ENCODE peak calls at places on chromosomes 3 and 15, in six cellular contexts. B is effector memory CD4-positive, alpha-beta T cell; X is stimulated activated CD4-positive, alpha-beta T cell treated with anti-CD3 and anti-CD28 coated beads, Interleukin-4, amount 100 ng/mL, for 48 hours; C is AG08395; Q is NCI-H2029; T is left ventricle myocardium superior. F is an unnamed sample.

GRCh38 chr15:48385431-48385830 is 54.2 kb downstream of the DUT start:
- DNase-seq in T (no peak), X (no peak), Q (no peak), B (no peak), C (peak), F (peak)

GRCh38 chr3:151265866-151266265 is 12.5 kb downstream of the P2RY14 start:
- DNase-seq in B (no peak), X (no peak), Q (no peak), T (no peak), C (no peak), F (no peak)

GRCh38 chr15:80587007-80587406 is 108.1 kb upstream of the ABHD17C start:
- DNase-seq in C (no peak), Q (no peak), T (no peak), X (no peak), B (no peak), F (no peak)

GRCh38 chr15:33543957-33544356 is 233.2 kb downstream of the RYR3 start:
- DNase-seq in X (no peak), B (no peak), T (no peak), Q (no peak), C (no peak), F (no peak)

GRCh38 chr3:133836497-133837158 is 31.0 kb downstream of the SRPRB start:
- DNase-seq in Q (no peak), B (no peak), X (no peak), T (no peak), C (no peak), F (no peak)

GRCh38 chr3:81041331-81041730 is 720.1 kb downstream of the GBE1 start:
- DNase-seq in X (no peak), T (no peak), B (no peak), Q (no peak), C (no peak), F (no peak)

GRCh38 chr3:154933581-154933980 is 146.5 kb upstream of the MME start:
- DNase-seq in C (no peak), B (no peak), Q (no peak), X (no peak), T (no peak), F (no peak)

GRCh38 chr15:92907229-92907628 is 7.1 kb downstream of the CHD2 start:
- DNase-seq in Q (no peak), B (no peak), X (no peak), C (no peak), T (no peak), F (no peak)

GRCh38 chr3:31544634-31545033 is 11.9 kb downstream of the STT3B start:
- DNase-seq in Q (no peak), X (no peak), C (no peak), T (peak), B (no peak), F (no peak)

GRCh38 chr3:113241292-113242033 is 30.1 kb downstream of the BOC start:
- DNase-seq in Q (no peak), X (no peak), B (no peak), C (no peak), T (no peak), F (no peak)

GRCh38 chr15:100764778-100765457 is 114.7 kb upstream of the ALDH1A3 start:
- DNase-seq in B (no peak), T (no peak), C (peak), Q (peak), X (no peak), F (peak)

GRCh38 chr15:62977952-62978811 is 64.4 kb upstream of the TPM1 start:
- DNase-seq in X (no peak), Q (no peak), T (no peak), B (no peak), C (peak), F (peak)

GRCh38 chr15:62068071-62068786 is 1.5 kb downstream of the C2CD4A start:
- DNase-seq in T (peak), X (no peak), B (peak), Q (no peak), C (no peak), F (no peak)

GRCh38 chr3:151766454-151766853 is 32.7 kb downstream of the AADACL2 start:
- DNase-seq in T (no peak), X (no peak), C (peak), Q (no peak), B (no peak), F (peak)